ENCODE peak calls at places on chromosomes 2 and 18, in ten cellular contexts. W is HTR-8/SVneo, D is RPMI7951, Z is ACHN, B is neural crest cell, R is HFFc6, Q is endothelial cell, N is heart right ventricle, G is GM03348, U is right cardiac atrium. X is an unnamed sample.

GRCh38 chr2:237731663-237732062 is 66.9 kb upstream of the RBM44 start:
- DNase-seq in Z (peak; percentile 69), N (no peak), D (peak; percentile 93), U (no peak), R (peak; percentile 56), B (no peak), W (peak; percentile 84), Q (no peak), G (peak; percentile 58), X (no peak)

GRCh38 chr2:28172114-28172898 is 220.4 kb upstream of the FOSL2 start:
- DNase-seq in W (no peak), G (peak; percentile 9), B (no peak), D (no peak), Q (no peak), R (peak; percentile 9), U (no peak), Z (no peak), N (no peak), X (no peak)

GRCh38 chr2:196274387-196274809 is 103.0 kb upstream of the STK17B start:
- DNase-seq in B (no peak), W (no peak), Z (no peak), N (peak; percentile 48), R (peak; percentile 19), D (peak; percentile 73), Q (no peak), U (no peak), G (peak; percentile 33), X (peak; percentile 52)

GRCh38 chr2:188902906-188903305 is 71.3 kb upstream of the COL3A1 start:
- DNase-seq in D (peak; percentile 11), Q (no peak), Z (peak; percentile 8), B (no peak), R (peak; percentile 19), W (peak; percentile 6), G (peak; percentile 52), U (no peak), N (no peak), X (no peak)

GRCh38 chr2:235670974-235671787 is 177.3 kb downstream of the AGAP1 start:
- DNase-seq in W (no peak), Z (no peak), Q (no peak), U (peak; percentile 46), N (no peak), G (no peak), R (no peak), B (no peak), D (no peak), X (no peak)

GRCh38 chr2:153557211-153557610 is 78.6 kb upstream of the RPRM start:
- DNase-seq in N (no peak), B (no peak), G (no peak), D (no peak), Z (no peak), Q (no peak), R (no peak), W (no peak), U (no peak), X (no peak)

GRCh38 chr2:64807417-64807816 is 153.7 kb upstream of the SERTAD2 start:
- DNase-seq in W (peak; percentile 87), D (peak; percentile 99), N (no peak), G (peak; percentile 90), Q (no peak), U (no peak), Z (peak; percentile 99), B (no peak), R (peak; percentile 99), X (no peak)

GRCh38 chr2:112519506-112519905 is 22.8 kb upstream of the POLR1B start:
- DNase-seq in W (no peak), U (no peak), G (no peak), N (no peak), D (no peak), Q (no peak), Z (no peak), R (no peak), B (no peak), X (no peak)

GRCh38 chr18:57660961-57661360 is 39.3 kb upstream of the NARS1 start:
- DNase-seq in W (peak; percentile 27), R (peak; percentile 80), B (no peak), Z (no peak), G (peak; percentile 51), D (peak; percentile 69), U (no peak), N (no peak), Q (no peak), X (no peak)

GRCh38 chr2:157182834-157183396 is 74.6 kb upstream of the GALNT5 start:
- DNase-seq in G (peak; percentile 73), N (no peak), W (peak; percentile 42), U (no peak), R (peak; percentile 91), B (no peak), Z (no peak), Q (no peak), D (peak; percentile 83), X (no peak)

GRCh38 chr18:8503287-8503686 is 106.0 kb upstream of the RAB12 start:
- DNase-seq in B (no peak), W (no peak), N (no peak), U (no peak), Z (no peak), G (no peak), D (no peak), Q (no peak), R (no peak), X (no peak)

GRCh38 chr2:127953128-127953718 is 67.5 kb upstream of the AMMECR1L start:
- DNase-seq in U (peak; percentile 83), Q (no peak), Z (no peak), N (peak; percentile 68), R (no peak), G (no peak), W (no peak), B (no peak), D (no peak), X (no peak)

GRCh38 chr2:176473177-176473576 is 203.9 kb downstream of the MTX2 start:
- DNase-seq in N (peak; percentile 21), G (peak; percentile 57), B (no peak), Z (peak; percentile 70), R (no peak), D (peak; percentile 74), U (peak; percentile 54), Q (no peak), W (peak; percentile 31), X (no peak)

GRCh38 chr2:98280376-98281102 is 65.7 kb upstream of the CNGA3 start:
- DNase-seq in G (peak; percentile 24), Z (peak; percentile 84), U (no peak), B (no peak), N (no peak), Q (no peak), W (no peak), R (no peak), D (peak; percentile 82), X (no peak)

GRCh38 chr2:47720559-47720958 is 62.4 kb upstream of the MSH6 start:
- DNase-seq in Q (no peak), U (no peak), D (no peak), Z (no peak), G (no peak), N (no peak), W (no peak), R (no peak), B (no peak), X (no peak)

GRCh38 chr2:124318913-124319312 is 293.8 kb downstream of the CNTNAP5 start:
- DNase-seq in W (no peak), Z (no peak), G (no peak), Q (no peak), R (no peak), D (no peak), U (no peak), N (no peak), B (no peak), X (no peak)

GRCh38 chr2:225319872-225320271 is 79.6 kb upstream of the NYAP2 start:
- DNase-seq in U (no peak), D (no peak), R (no peak), G (no peak), Q (no peak), Z (no peak), W (no peak), N (no peak), B (no peak), X (no peak)

GRCh38 chr2:239157269-239157668 is 243.6 kb downstream of the HDAC4 start:
- DNase-seq in Z (no peak), Q (no peak), W (no peak), D (no peak), N (no peak), G (no peak), R (no peak), B (no peak), U (no peak), X (no peak)

X was measured in naive thymus-derived CD8-positive, alpha-beta T cell.